ENCODE peak calls at places on chromosomes 16 and 17, in eight cellular contexts. N is A549; Y is stimulated activated CD4-positive, alpha-beta T cell treated with anti-CD3 and anti-CD28 coated beads, TNF-alpha, amount 100 ng/mL, for 1 hour; C is Caki2; B is astrocyte of the spinal cord; M is aorta; D is adrenal gland; U is non-pigmented ciliary epithelial cell. Z is an unnamed sample.

GRCh38 chr17:33964344-33964979 is 290.6 kb upstream of the CCL2 start:
- DNase-seq in N (no peak), Y (no peak), C (no peak), B (no peak), M (no peak), D (no peak), U (no peak), Z (no peak)

GRCh38 chr17:83106036-83106577 is 26.7 kb downstream of the METRNL start:
- DNase-seq in N (no peak), Y (no peak), C (no peak), B (peak; percentile 24), M (no peak), D (no peak), U (no peak), Z (no peak)

GRCh38 chr16:4700380-4700996 is 7.1 kb downstream of the NUDT16L1 start:
- DNase-seq in N (no peak), Y (no peak), C (no peak), B (no peak), M (no peak), D (no peak), U (no peak), Z (peak; percentile 17)

GRCh38 chr16:55494994-55495421 is 13.9 kb upstream of the LPCAT2 start:
- DNase-seq in N (no peak), Y (no peak), C (no peak), B (peak; percentile 91), M (no peak), D (peak; percentile 55), U (peak; percentile 78), Z (no peak)

GRCh38 chr16:3457434-3458252 is 14.2 kb downstream of the NAA60 start:
- DNase-seq in N (peak; percentile 98), Y (peak; percentile 78), C (peak; percentile 95), B (peak; percentile 90), M (peak; percentile 93), D (peak; percentile 93), U (no peak), Z (peak; percentile 95)

GRCh38 chr17:69539781-69540319 is 125.4 kb downstream of the MAP2K6 start:
- DNase-seq in N (no peak), Y (no peak), C (peak; percentile 38), B (peak; percentile 93), M (no peak), D (no peak), U (peak; percentile 70), Z (no peak)

GRCh38 chr17:34503804-34504203 is 75.6 kb upstream of the TMEM132E start:
- DNase-seq in N (no peak), Y (no peak), C (no peak), B (no peak), M (peak; percentile 73), D (peak; percentile 31), U (no peak), Z (peak; percentile 83)

GRCh38 chr16:54421220-54421619 is 134.6 kb upstream of the IRX3 start:
- DNase-seq in N (no peak), Y (no peak), C (no peak), B (no peak), M (no peak), D (no peak), U (no peak), Z (no peak)

Z was measured in cardiac septum.